ENCODE peak calls at places on chromosome 13, in ten cellular contexts. V is nephron progenitor cell; C is iris pigment epithelial cell; X is transverse colon; W is stimulated activated CD4-positive, alpha-beta T cell treated with anti-CD3 and anti-CD28 coated beads, Interleukin-15, amount 100 ng/mL, for 1 hour; S is SK-N-DZ; J is MG63; H is right cardiac atrium; Q is M059J; F is A673. I is an unnamed sample.

GRCh38 chr13:96650301-96650886 is 343.9 kb downstream of the OXGR1 start:
- DNase-seq in V (no peak), C (peak; percentile 94), X (no peak), W (no peak), S (no peak), J (no peak), H (no peak), Q (peak; percentile 87), F (no peak), I (no peak)

GRCh38 chr13:60162096-60162495 is 1.6 kb downstream of the DIAPH3 start:
- DNase-seq in V (no peak), C (peak; percentile 67), X (no peak), W (no peak), S (no peak), J (no peak), H (no peak), Q (peak; percentile 22), F (no peak), I (no peak)

GRCh38 chr13:52459668-52460067 is 4.4 kb downstream of the CKAP2 start:
- DNase-seq in V (no peak), C (peak; percentile 86), X (no peak), W (no peak), S (no peak), J (peak; percentile 80), H (no peak), Q (peak; percentile 75), F (no peak), I (no peak)

GRCh38 chr13:99926014-99926731 is 45.4 kb downstream of the ZIC5 start:
- DNase-seq in V (peak; percentile 27), C (peak; percentile 12), X (peak; percentile 54), W (no peak), S (no peak), J (no peak), H (no peak), Q (no peak), F (no peak), I (peak; percentile 43)

GRCh38 chr13:23921451-23921888 is 24.2 kb upstream of the C1QTNF9B start:
- DNase-seq in V (no peak), C (peak; percentile 51), X (no peak), W (no peak), S (peak; percentile 31), J (no peak), H (no peak), Q (peak; percentile 47), F (peak; percentile 65), I (no peak)

GRCh38 chr13:79500829-79501228 is 19.9 kb downstream of the NDFIP2 start:
- DNase-seq in V (no peak), C (no peak), X (no peak), W (no peak), S (no peak), J (no peak), H (no peak), Q (no peak), F (no peak), I (no peak)

GRCh38 chr13:36224730-36225129 is 10.4 kb upstream of the SOHLH2 start:
- DNase-seq in V (no peak), C (no peak), X (no peak), W (no peak), S (no peak), J (no peak), H (no peak), Q (no peak), F (no peak), I (no peak)

GRCh38 chr13:106649495-106649894 is 81.6 kb upstream of the ARGLU1 start:
- DNase-seq in V (no peak), C (peak; percentile 60), X (peak; percentile 56), W (no peak), S (no peak), J (peak; percentile 72), H (no peak), Q (peak; percentile 22), F (no peak), I (no peak)

GRCh38 chr13:42656136-42656535 is 82.2 kb downstream of the TNFSF11 start:
- DNase-seq in V (no peak), C (no peak), X (no peak), W (no peak), S (no peak), J (no peak), H (no peak), Q (no peak), F (no peak), I (no peak)

GRCh38 chr13:95388420-95389079 is 87.3 kb upstream of the ABCC4 start:
- DNase-seq in V (no peak), C (no peak), X (no peak), W (no peak), S (no peak), J (no peak), H (no peak), Q (no peak), F (no peak), I (no peak)

GRCh38 chr13:50357586-50358118 is 342.4 kb downstream of the KCNRG start:
- DNase-seq in V (peak; percentile 10), C (peak; percentile 87), X (no peak), W (no peak), S (peak; percentile 60), J (no peak), H (peak; percentile 46), Q (peak; percentile 91), F (no peak), I (peak; percentile 41)

GRCh38 chr13:31629085-31629785 is 110.1 kb upstream of the RXFP2 start:
- DNase-seq in V (no peak), C (peak; percentile 60), X (no peak), W (no peak), S (no peak), J (peak; percentile 77), H (peak; percentile 37), Q (peak; percentile 78), F (no peak), I (no peak)

GRCh38 chr13:50123862-50124535 is 108.8 kb downstream of the KCNRG start:
- DNase-seq in V (peak; percentile 88), C (peak; percentile 97), X (peak; percentile 80), W (peak; percentile 47), S (peak; percentile 95), J (peak; percentile 75), H (peak; percentile 96), Q (peak; percentile 92), F (peak; percentile 81), I (peak; percentile 79)

GRCh38 chr13:94917814-94918213 is 205.5 kb upstream of the SOX21 start:
- DNase-seq in V (peak; percentile 33), C (peak; percentile 6), X (no peak), W (no peak), S (no peak), J (no peak), H (no peak), Q (peak; percentile 5), F (no peak), I (no peak)

GRCh38 chr13:100673376-100673830 is 1.2 kb downstream of the TMTC4 start:
- DNase-seq in V (peak; percentile 43), C (no peak), X (no peak), W (no peak), S (peak; percentile 58), J (no peak), H (peak; percentile 29), Q (no peak), F (no peak), I (peak; percentile 29)